ENCODE peak calls at places on chromosomes 13 and 19, in eight cellular contexts. One of them, this sample, is unnamed.

GRCh38 chr19:18254546-18255500 is 19.4 kb downstream of the IQCN start:
- DNase-seq in colonic mucosa: peak; percentile 78
- DNase-seq in AG08395: no peak
- DNase-seq in amniotic stem cell: no peak
- DNase-seq in T-cell: no peak
- DNase-seq in tibial artery: no peak
- DNase-seq in SW480: peak; percentile 39
- DNase-seq in NCI-H510A treated with DMSO at 0.1 percent for 48 hours: peak; percentile 63
- DNase-seq in this sample: no peak

GRCh38 chr13:98411617-98412310 is 165.1 kb downstream of the STK24 start:
- DNase-seq in colonic mucosa: no peak
- DNase-seq in AG08395: no peak
- DNase-seq in amniotic stem cell: no peak
- DNase-seq in T-cell: peak; percentile 4
- DNase-seq in tibial artery: peak; percentile 79
- DNase-seq in SW480: no peak
- DNase-seq in NCI-H510A treated with DMSO at 0.1 percent for 48 hours: no peak
- DNase-seq in this sample: peak; percentile 29

GRCh38 chr13:89891416-89891815 is 1456.1 kb upstream of the MIR17HG start:
- DNase-seq in colonic mucosa: no peak
- DNase-seq in AG08395: no peak
- DNase-seq in amniotic stem cell: no peak
- DNase-seq in T-cell: no peak
- DNase-seq in tibial artery: no peak
- DNase-seq in SW480: no peak
- DNase-seq in NCI-H510A treated with DMSO at 0.1 percent for 48 hours: no peak
- DNase-seq in this sample: no peak

GRCh38 chr19:49553451-49554271 is 25.9 kb downstream of the RCN3 start:
- DNase-seq in colonic mucosa: peak; percentile 77
- DNase-seq in AG08395: peak; percentile 72
- DNase-seq in amniotic stem cell: peak; percentile 22
- DNase-seq in T-cell: no peak
- DNase-seq in tibial artery: no peak
- DNase-seq in SW480: no peak
- DNase-seq in NCI-H510A treated with DMSO at 0.1 percent for 48 hours: no peak
- DNase-seq in this sample: no peak

GRCh38 chr19:30857966-30858490 is 485.8 kb downstream of the ZNF536 start:
- DNase-seq in colonic mucosa: no peak
- DNase-seq in AG08395: no peak
- DNase-seq in amniotic stem cell: no peak
- DNase-seq in T-cell: no peak
- DNase-seq in tibial artery: peak; percentile 23
- DNase-seq in SW480: no peak
- DNase-seq in NCI-H510A treated with DMSO at 0.1 percent for 48 hours: no peak
- DNase-seq in this sample: no peak

GRCh38 chr19:19606021-19606420 is 12.5 kb downstream of the PBX4 start:
- DNase-seq in colonic mucosa: peak; percentile 73
- DNase-seq in AG08395: no peak
- DNase-seq in amniotic stem cell: no peak
- DNase-seq in T-cell: peak; percentile 53
- DNase-seq in tibial artery: no peak
- DNase-seq in SW480: peak; percentile 88
- DNase-seq in NCI-H510A treated with DMSO at 0.1 percent for 48 hours: no peak
- DNase-seq in this sample: no peak

GRCh38 chr19:44961821-44962220 is 6.6 kb downstream of the CLPTM1 start:
- DNase-seq in colonic mucosa: no peak
- DNase-seq in AG08395: no peak
- DNase-seq in amniotic stem cell: no peak
- DNase-seq in T-cell: no peak
- DNase-seq in tibial artery: no peak
- DNase-seq in SW480: no peak
- DNase-seq in NCI-H510A treated with DMSO at 0.1 percent for 48 hours: no peak
- DNase-seq in this sample: no peak

GRCh38 chr19:21569497-21569870 is 64.1 kb downstream of the ZNF429 start:
- DNase-seq in colonic mucosa: peak; percentile 57
- DNase-seq in AG08395: no peak
- DNase-seq in amniotic stem cell: no peak
- DNase-seq in T-cell: peak; percentile 55
- DNase-seq in tibial artery: no peak
- DNase-seq in SW480: no peak
- DNase-seq in NCI-H510A treated with DMSO at 0.1 percent for 48 hours: no peak
- DNase-seq in this sample: no peak